ENCODE peak calls at places on chromosomes 3 and 15, in six cellular contexts. T is heart left ventricle; U is uterus; Q is effector memory CD4-positive, alpha-beta T cell; R is psoas muscle; V is aorta. G is an unnamed sample.

GRCh38 chr3:80733522-80734176 is 965.9 kb upstream of the ROBO1 start:
- DNase-seq in Q (no peak), T (no peak), U (no peak), V (no peak), R (no peak), G (no peak)

GRCh38 chr15:81351651-81352050 is 22.4 kb downstream of the TMC3 start:
- DNase-seq in U (no peak), T (no peak), R (no peak), V (no peak), Q (no peak), G (no peak)

GRCh38 chr15:64894395-64895056 is 17.2 kb upstream of the ANKDD1A start:
- DNase-seq in T (peak; percentile 76), R (peak; percentile 64), V (peak; percentile 68), Q (peak; percentile 82), U (no peak), G (peak; percentile 65)

GRCh38 chr15:69143756-69144436 is 16.5 kb upstream of the GLCE start:
- DNase-seq in T (no peak), Q (no peak), R (no peak), U (no peak), V (no peak), G (no peak)

GRCh38 chr3:48247401-48247807 is 6.5 kb downstream of the ZNF589 start:
- DNase-seq in Q (no peak), R (no peak), U (no peak), V (no peak), T (no peak), G (no peak)

GRCh38 chr3:137612293-137612692 is 151.8 kb upstream of the SOX14 start:
- DNase-seq in V (no peak), T (no peak), R (no peak), Q (no peak), U (no peak), G (no peak)

GRCh38 chr3:138438896-138439295 is 4.5 kb downstream of the ESYT3 start:
- DNase-seq in T (no peak), R (no peak), Q (no peak), U (no peak), V (no peak), G (no peak)

GRCh38 chr3:182715006-182715405 is 78.3 kb upstream of the ATP11B start:
- DNase-seq in T (no peak), V (no peak), R (no peak), U (no peak), Q (no peak), G (no peak)

GRCh38 chr3:171650193-171650592 is 160.1 kb downstream of the PLD1 start:
- DNase-seq in V (no peak), R (no peak), U (no peak), Q (no peak), T (no peak), G (no peak)

GRCh38 chr3:98151241-98151640 is 4.0 kb downstream of the OR5H14 start:
- DNase-seq in Q (no peak), T (no peak), R (no peak), U (no peak), V (no peak), G (no peak)

GRCh38 chr3:71708478-71709098 is 16.6 kb downstream of the EIF4E3 start:
- DNase-seq in R (peak; percentile 51), T (no peak), U (no peak), Q (no peak), V (no peak), G (no peak)

GRCh38 chr3:178537123-178537754 is 1.0 kb downstream of the KCNMB2 start:
- DNase-seq in R (no peak), U (no peak), T (no peak), V (no peak), Q (no peak), G (no peak)

GRCh38 chr3:20051123-20051806 is 11.0 kb downstream of the KAT2B start:
- DNase-seq in V (no peak), Q (peak; percentile 16), R (no peak), U (no peak), T (no peak), G (no peak)

GRCh38 chr15:43268111-43269105 is 1.7 kb upstream of the TGM5 start:
- DNase-seq in V (no peak), T (no peak), U (no peak), Q (no peak), R (no peak), G (no peak)

GRCh38 chr15:68500363-68501317 is 68.7 kb upstream of the ITGA11 start:
- DNase-seq in R (no peak), U (peak; percentile 15), V (no peak), T (no peak), Q (no peak), G (no peak)

GRCh38 chr15:98713585-98714001 is 65.3 kb downstream of the IGF1R start:
- DNase-seq in T (no peak), Q (no peak), U (no peak), V (peak; percentile 62), R (no peak), G (no peak)

GRCh38 chr3:53425936-53426335 is 68.5 kb upstream of the CACNA1D start:
- DNase-seq in Q (no peak), U (no peak), R (no peak), T (no peak), V (no peak), G (no peak)

DNA sequence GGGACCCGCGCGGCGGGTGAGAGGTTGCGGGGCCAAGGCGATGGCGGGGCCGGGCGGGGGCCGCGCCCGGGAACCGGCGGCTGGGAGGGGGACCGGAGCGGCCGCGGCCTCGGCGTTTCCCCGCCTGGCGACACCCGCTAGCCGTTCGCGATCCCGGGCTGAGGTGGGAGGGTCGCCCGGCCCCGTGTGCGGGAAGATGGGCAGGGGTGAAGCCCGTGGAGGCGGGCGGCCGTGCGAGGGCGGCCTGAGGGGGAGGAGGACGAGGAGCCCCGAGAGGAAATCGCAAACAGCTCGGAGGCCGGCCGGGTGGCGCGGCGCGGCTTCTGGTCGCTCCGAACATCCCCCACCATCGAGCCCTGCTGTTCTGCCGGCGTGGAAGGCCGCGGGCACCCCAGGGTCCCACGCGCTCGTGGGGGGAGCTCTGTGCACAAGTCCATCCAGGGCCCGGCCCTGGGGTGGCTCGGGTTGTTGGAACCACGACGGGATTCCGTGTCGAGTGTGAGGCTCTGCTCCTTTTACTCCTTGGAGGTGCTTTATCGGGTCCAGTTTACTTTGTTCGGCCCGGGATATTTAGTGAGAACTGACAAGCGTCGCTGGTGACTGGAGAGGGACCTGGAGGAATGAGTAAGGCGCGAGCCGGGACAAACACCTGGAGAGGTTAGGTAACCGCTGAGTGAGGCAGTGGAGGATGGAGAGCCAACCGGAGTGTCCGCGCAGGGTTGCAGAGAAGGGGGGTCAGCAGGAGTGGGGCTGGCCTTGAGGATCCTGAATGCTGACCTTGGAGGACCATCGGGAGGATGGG is 728 bp downstream of the CRTC3 start:
- DNase-seq in U (peak; percentile 42), V (peak; percentile 64), R (peak; percentile 74), T (peak; percentile 76), Q (no peak), G (peak; percentile 53)
- H3K27ac ChIP-seq in U (peak overlapping the region; percentile 97), V (peak overlapping the region; percentile 88), R (peak overlapping the region; percentile 90), T (peak overlapping the region; percentile 96), Q (peak overlapping the region; percentile 73), G (peak overlapping the region; percentile 88)

GRCh38 chr3:114214542-114215341 is 22.6 kb downstream of the ZNF80 start:
- DNase-seq in Q (peak; percentile 36), T (no peak), V (no peak), U (no peak), R (no peak), G (no peak)
- H3K4me3 ChIP-seq in Q (peak overlapping the region; percentile 35), T (peak overlapping the region; percentile 48), V (no peak overlapping the region), U (no peak overlapping the region), R (no peak overlapping the region), G (peak overlapping the region; percentile 12)

GRCh38 chr3:23161896-23162570 is 41.1 kb upstream of the UBE2E2 start:
- DNase-seq in V (no peak), Q (no peak), R (no peak), T (no peak), U (no peak), G (no peak)
- H3K27ac ChIP-seq in V (no peak overlapping the region), Q (no peak overlapping the region), R (no peak overlapping the region), T (no peak overlapping the region), U (no peak overlapping the region), G (no peak overlapping the region)

GRCh38 chr15:92907229-92907628 is 7.1 kb downstream of the CHD2 start:
- DNase-seq in Q (no peak), R (no peak), V (no peak), U (no peak), T (no peak), G (no peak)
- H3K4me3 ChIP-seq in Q (no peak overlapping the region), R (peak overlapping the region; percentile 68), V (no peak overlapping the region), U (no peak overlapping the region), T (peak overlapping the region; percentile 71), G (no peak overlapping the region)